ENCODE peak calls at places on chromosome 22, in five cellular contexts. V, Y, Q, A and H are unnamed samples.

GRCh38 chr22:45151503-45151902 is 12.2 kb upstream of the NUP50 start:
- DNase-seq in V (no peak), Y (no peak), Q (no peak), A (no peak), H (no peak)

GRCh38 chr22:17346578-17346977 is 22.7 kb upstream of the CECR2 start:
- DNase-seq in V (no peak), Y (no peak), Q (no peak), A (no peak), H (no peak)

GRCh38 chr22:26592368-26593015 is 2.6 kb upstream of the TPST2 start:
- DNase-seq in V (no peak), Y (no peak), Q (no peak), A (no peak), H (no peak)

GRCh38 chr22:45376703-45377102 is 36.7 kb downstream of the SMC1B start:
- DNase-seq in V (no peak), Y (no peak), Q (peak; percentile 8), A (no peak), H (no peak)

GRCh38 chr22:23363683-23364082 is 183.4 kb downstream of the BCR start:
- DNase-seq in V (no peak), Y (no peak), Q (no peak), A (no peak), H (no peak)

GRCh38 chr22:36442506-36443197 is 38.8 kb downstream of the TXN2 start:
- DNase-seq in V (no peak), Y (no peak), Q (no peak), A (no peak), H (peak; percentile 7)

GRCh38 chr22:20517841-20518592 is 10.6 kb downstream of the MED15 start:
- DNase-seq in V (no peak), Y (no peak), Q (no peak), A (no peak), H (no peak)

GRCh38 chr22:19942071-19942885 is 660 bp upstream of the TXNRD2 start:
- DNase-seq in V (no peak), Y (no peak), Q (peak; percentile 75), A (no peak), H (no peak)

GRCh38 chr22:48711031-48711431 is 1116.6 kb downstream of the BRD1 start:
- DNase-seq in V (no peak), Y (no peak), Q (no peak), A (no peak), H (no peak)

GRCh38 chr22:46936378-46936916 is 174.0 kb downstream of the TBC1D22A start:
- DNase-seq in V (no peak), Y (no peak), Q (peak; percentile 14), A (no peak), H (no peak)

GRCh38 chr22:29480262-29480511 is 169 bp downstream of the NEFH start:
- DNase-seq in V (no peak), Y (no peak), Q (no peak), A (no peak), H (no peak)
- TF ChIP-seq EZH2 in V (no peak), Y (no peak), Q (no peak), A (peak; percentile 98), H (peak; percentile 96)

DNA sequence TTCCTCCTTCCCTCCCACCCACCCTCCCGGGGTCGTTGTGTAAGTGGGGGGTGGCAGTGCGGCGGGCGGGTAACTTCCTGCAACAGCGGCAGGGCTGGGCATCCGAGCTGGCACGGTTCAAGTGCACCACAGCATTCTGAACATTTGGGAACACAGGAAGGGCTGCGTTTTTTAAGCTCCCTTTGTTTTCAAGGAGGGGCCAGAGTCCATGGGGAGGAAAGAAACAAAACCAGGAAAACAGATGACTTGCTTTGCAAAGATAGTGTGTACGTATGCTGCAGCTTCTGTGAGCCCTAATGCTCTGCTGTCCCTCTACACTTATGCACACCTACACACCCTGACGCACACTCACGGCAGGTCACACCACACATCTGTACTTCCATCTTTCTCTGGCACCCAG is 152.5 kb downstream of the FBXO7 start:
- DNase-seq in V (no peak), Y (no peak), Q (no peak), A (no peak), H (no peak)
- H3K4me2 ChIP-seq in V (no peak overlapping the region), Y (no peak overlapping the region), Q (no peak overlapping the region), A (no peak overlapping the region), H (no peak overlapping the region)

GRCh38 chr22:43047605-43048004 is 32.7 kb upstream of the PACSIN2 start:
- DNase-seq in V (no peak), Y (no peak), Q (no peak), A (no peak), H (no peak)

GRCh38 chr22:43053176-43053575 is 36.0 kb downstream of the TTLL1 start:
- DNase-seq in V (no peak), Y (peak; percentile 16), Q (no peak), A (peak; percentile 34), H (no peak)

DNA sequence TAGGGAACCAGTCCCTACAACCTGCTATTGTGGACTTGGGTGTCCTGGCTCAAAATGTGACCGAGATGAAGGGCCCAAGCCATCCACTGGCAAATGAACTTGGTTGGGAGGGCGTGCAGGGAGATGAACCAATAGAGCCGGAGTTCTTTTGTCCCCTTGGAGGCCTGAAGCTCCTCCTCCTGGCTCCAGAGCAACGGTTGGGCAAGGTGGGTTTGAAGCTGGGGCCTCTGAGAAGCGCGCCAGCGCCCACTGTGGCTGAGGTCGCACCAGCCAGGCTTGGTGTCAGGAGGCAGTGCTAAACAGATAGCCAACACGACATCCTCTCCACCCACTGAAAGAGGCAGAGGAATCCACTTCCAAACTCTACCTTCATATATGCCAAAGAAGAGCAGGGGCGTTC is 36.0 kb upstream of the PACSIN2 start:
- DNase-seq in V (no peak), Y (no peak), Q (no peak), A (peak; percentile 49), H (no peak)
- TF ChIP-seq CTCF in V (peak; percentile 25), Y (no peak), Q (no peak), A (peak; percentile 25), H (no peak)

DNA sequence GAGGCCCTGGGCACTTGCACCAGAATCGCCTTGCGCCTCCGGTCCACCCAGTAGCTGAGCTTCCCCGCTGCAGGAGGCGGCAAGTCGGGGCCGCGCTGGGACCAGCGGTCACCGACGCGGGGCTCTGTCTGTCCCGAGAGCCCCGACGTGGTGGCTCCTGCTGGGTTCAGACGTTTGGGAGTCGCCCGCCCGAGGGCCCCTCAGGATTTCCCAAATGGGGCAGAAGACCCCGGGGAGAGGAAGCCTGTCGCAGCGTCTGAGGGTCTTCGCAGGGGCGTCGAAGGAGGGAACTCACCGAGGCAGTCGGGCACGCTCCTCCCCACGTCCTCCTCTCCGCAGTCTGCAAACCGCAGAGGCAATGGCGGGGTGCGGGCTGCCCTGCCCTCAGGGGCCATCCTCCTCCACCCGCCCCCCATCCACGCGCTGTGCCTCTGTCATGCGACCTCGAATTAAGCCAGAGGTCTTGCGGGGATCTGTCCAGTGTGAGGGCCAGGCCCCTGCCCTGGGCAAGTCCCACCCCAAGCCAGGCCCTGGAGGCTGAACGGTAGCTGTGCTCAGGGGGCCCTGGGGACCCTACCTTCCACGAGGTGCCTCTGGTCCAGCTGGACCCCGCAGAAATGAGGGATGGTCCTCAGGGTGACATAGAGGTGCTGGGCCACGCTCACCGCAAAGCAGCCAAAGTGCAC is 12.5 kb downstream of the IL17REL start:
- DNase-seq in V (no peak), Y (no peak), Q (no peak), A (no peak), H (no peak)
- TF ChIP-seq EZH2 in V (no peak), Y (no peak), Q (no peak), A (peak; percentile 71), H (no peak)

DNA sequence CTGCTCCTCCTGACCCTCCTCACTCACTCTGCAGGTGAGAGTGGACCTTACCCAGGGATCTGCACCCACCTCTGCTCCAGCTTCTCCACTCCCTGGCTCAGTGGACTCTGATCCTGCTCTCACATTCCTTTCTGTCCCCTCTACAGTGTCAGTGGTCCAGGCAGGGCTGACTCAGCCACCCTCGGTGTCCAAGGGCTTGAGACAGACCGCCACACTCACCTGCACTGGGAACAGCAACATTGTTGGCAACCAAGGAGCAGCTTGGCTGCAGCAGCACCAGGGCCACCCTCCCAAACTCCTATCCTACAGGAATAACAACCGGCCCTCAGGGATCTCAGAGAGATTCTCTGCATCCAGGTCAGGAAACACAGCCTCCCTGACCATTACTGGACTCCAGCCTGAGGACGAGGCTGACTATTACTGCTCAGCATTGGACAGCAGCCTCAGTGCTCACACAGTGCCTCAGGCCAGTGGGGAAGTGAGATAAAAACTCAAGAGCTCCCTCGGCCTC is 29.7 kb upstream of the VPREB1 start:
- DNase-seq in V (no peak), Y (no peak), Q (no peak), A (no peak), H (peak; percentile 75)
- H3K4me2 ChIP-seq in V (no peak overlapping the region), Y (no peak overlapping the region), Q (no peak overlapping the region), A (no peak overlapping the region), H (no peak overlapping the region)

DNA sequence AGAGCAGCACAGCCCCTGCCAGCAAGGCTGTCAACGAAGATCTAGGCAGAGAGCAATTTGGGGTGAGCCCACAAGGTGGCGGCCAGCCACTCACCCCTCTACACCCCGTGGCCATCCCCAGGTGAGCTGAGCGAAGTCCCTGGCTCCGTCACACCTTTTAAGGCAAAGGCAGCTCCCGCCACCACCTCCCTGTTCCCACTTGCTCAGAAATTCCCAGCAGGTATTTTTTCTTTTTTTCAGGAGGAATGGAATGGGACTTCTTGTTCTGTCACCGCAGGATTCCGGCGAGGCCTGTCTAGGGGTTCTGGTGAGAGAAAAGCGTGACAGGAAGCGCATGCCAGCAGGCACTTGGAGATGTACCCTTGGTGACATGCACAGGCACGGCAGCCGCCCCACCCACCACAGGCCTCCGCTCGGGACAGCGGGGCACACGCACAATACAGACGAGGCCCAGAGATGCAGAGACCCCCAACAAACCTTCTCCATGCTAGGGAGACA is 10.0 kb downstream of the RPL3 start:
- DNase-seq in V (no peak), Y (no peak), Q (peak; percentile 16), A (no peak), H (no peak)
- TF ChIP-seq CTCF in V (peak; percentile 49), Y (peak; percentile 41), Q (peak; percentile 9), A (peak; percentile 17), H (no peak)

GRCh38 chr22:41910599-41911291 is 4.1 kb downstream of the SHISA8 start:
- DNase-seq in V (no peak), Y (peak; percentile 9), Q (no peak), A (peak; percentile 39), H (peak; percentile 38)
- TF ChIP-seq EZH2 in V (no peak), Y (no peak), Q (peak; percentile 95), A (peak; percentile 78), H (peak; percentile 42)

DNA sequence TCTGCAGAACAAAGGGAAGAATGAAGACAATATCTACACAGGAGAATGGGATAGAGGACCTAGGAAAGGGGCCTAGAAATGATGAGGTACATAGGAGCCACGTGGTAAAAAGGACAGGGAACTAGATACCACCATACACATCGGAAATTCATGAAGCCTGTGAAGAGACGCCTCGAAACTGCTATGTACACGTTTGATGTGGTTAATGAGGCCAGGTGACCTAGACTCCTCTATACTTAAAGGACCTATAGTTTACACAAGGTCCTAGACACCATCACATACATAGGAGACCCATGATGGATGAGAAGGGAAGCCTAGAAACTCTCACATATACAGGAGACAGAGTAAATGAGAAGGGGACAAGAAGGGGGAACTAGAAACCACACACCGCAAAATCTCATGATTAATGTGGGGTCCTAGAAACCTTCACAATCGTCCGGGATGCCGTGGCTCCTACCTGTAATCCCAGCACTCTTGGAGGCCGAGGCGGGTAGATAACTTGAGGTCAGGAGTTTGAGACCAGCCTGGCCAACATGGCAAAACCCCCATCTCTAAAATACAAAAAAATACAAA is 23.8 kb downstream of the RHBDD3 start:
- DNase-seq in V (no peak), Y (no peak), Q (no peak), A (peak; percentile 14), H (no peak)
- H3K4me2 ChIP-seq in V (no peak overlapping the region), Y (no peak overlapping the region), Q (no peak overlapping the region), A (no peak overlapping the region), H (no peak overlapping the region)